ENCODE peak calls at places on chromosomes 16 and 17, in four cellular contexts. W, Z, S and M are unnamed samples.

GRCh38 chr17:80830020-80830780 is 161.4 kb upstream of the CHMP6 start:
- DNase-seq in W (no peak), Z (no peak), S (no peak), M (no peak)

GRCh38 chr16:30033270-30033669 is 2.2 kb upstream of the TLCD3B start:
- DNase-seq in W (no peak), Z (no peak), S (peak; percentile 82), M (no peak)

GRCh38 chr16:62225675-62226074 is 189.4 kb upstream of the CDH8 start:
- DNase-seq in W (no peak), Z (peak; percentile 69), S (peak; percentile 80), M (no peak)

GRCh38 chr17:49616546-49617205 is 41.0 kb downstream of the NXPH3 start:
- DNase-seq in W (no peak), Z (peak; percentile 82), S (peak; percentile 32), M (peak; percentile 95)

GRCh38 chr17:44070455-44071197 is at the start of gene G6PC3:
- DNase-seq in W (peak; percentile 99), Z (peak; percentile 97), S (peak; percentile 96), M (peak; percentile 98)

GRCh38 chr16:56625140-56625942 is at the start of gene MT1E:
- DNase-seq in W (peak; percentile 88), Z (peak; percentile 89), S (peak; percentile 74), M (peak; percentile 87)

GRCh38 chr16:66934138-66934838 is at the start of gene CIAO2B:
- DNase-seq in W (peak; percentile 84), Z (peak; percentile 92), S (peak; percentile 81), M (peak; percentile 79)

GRCh38 chr16:57262841-57263584 is 18.0 kb downstream of the ARL2BP start:
- DNase-seq in W (no peak), Z (no peak), S (peak; percentile 35), M (no peak)

GRCh38 chr16:29775742-29776408 is 2.2 kb upstream of the ZG16 start:
- DNase-seq in W (no peak), Z (no peak), S (peak; percentile 70), M (no peak)

GRCh38 chr17:74147966-74148365 is 55.5 kb upstream of the RPL38 start:
- DNase-seq in W (no peak), Z (no peak), S (no peak), M (no peak)

GRCh38 chr17:61452301-61453290 is at the start of gene TBX4:
- DNase-seq in W (no peak), Z (peak; percentile 49), S (no peak), M (no peak)

GRCh38 chr17:81422776-81423697 is 27.8 kb downstream of the BAHCC1 start:
- DNase-seq in W (peak; percentile 86), Z (peak; percentile 93), S (peak; percentile 93), M (peak; percentile 96)

GRCh38 chr16:22075043-22075757 is 17.1 kb upstream of the VWA3A start:
- DNase-seq in W (peak; percentile 46), Z (no peak), S (peak; percentile 39), M (no peak)

GRCh38 chr17:75637143-75637538 is 3.9 kb downstream of the SMIM5 start:
- DNase-seq in W (no peak), Z (no peak), S (no peak), M (no peak)